ENCODE peak calls at places on chromosome 2, in four cellular contexts. One of them, this sample, is unnamed.

GRCh38 chr2:105969552-105969951 is 224.5 kb downstream of the UXS1 start:
- DNase-seq in HepG2: peak; percentile 14
- DNase-seq in K562: peak; percentile 21
- DNase-seq in GM12878: no peak
- DNase-seq in this sample: no peak

GRCh38 chr2:170679607-170680079 is 35.5 kb upstream of the SP5 start:
- DNase-seq in K562: peak; percentile 56
- DNase-seq in HepG2: peak; percentile 42
- DNase-seq in GM12878: no peak
- DNase-seq in this sample: no peak

GRCh38 chr2:229974271-229974670 is 52.0 kb downstream of the FBXO36 start:
- DNase-seq in HepG2: no peak
- DNase-seq in K562: peak; percentile 15
- DNase-seq in GM12878: no peak
- DNase-seq in this sample: peak; percentile 13

GRCh38 chr2:119407430-119408220 is 24.0 kb upstream of the TMEM37 start:
- DNase-seq in K562: peak; percentile 71
- DNase-seq in GM12878: peak; percentile 32
- DNase-seq in HepG2: peak; percentile 73
- DNase-seq in this sample: peak; percentile 54

GRCh38 chr2:47093626-47094025 is 61.5 kb downstream of the STPG4 start:
- DNase-seq in HepG2: no peak
- DNase-seq in GM12878: no peak
- DNase-seq in K562: no peak
- DNase-seq in this sample: no peak

GRCh38 chr2:32039447-32040219 is at the start of gene DPY30:
- DNase-seq in GM12878: peak; percentile 62
- DNase-seq in K562: peak; percentile 97
- DNase-seq in HepG2: peak; percentile 91
- DNase-seq in this sample: peak; percentile 97

GRCh38 chr2:199458806-199459285 is 1.1 kb upstream of the SATB2 start:
- DNase-seq in HepG2: no peak
- DNase-seq in K562: no peak
- DNase-seq in GM12878: no peak
- DNase-seq in this sample: no peak

GRCh38 chr2:216903470-216903869 is 43.6 kb upstream of the TNP1 start:
- DNase-seq in HepG2: no peak
- DNase-seq in GM12878: no peak
- DNase-seq in K562: no peak
- DNase-seq in this sample: no peak

GRCh38 chr2:113255140-113256070 is 23.3 kb downstream of the PAX8 start:
- DNase-seq in HepG2: no peak
- DNase-seq in GM12878: no peak
- DNase-seq in K562: no peak
- DNase-seq in this sample: no peak

GRCh38 chr2:239700946-239701345 is 300.1 kb upstream of the HDAC4 start:
- DNase-seq in HepG2: no peak
- DNase-seq in GM12878: no peak
- DNase-seq in K562: no peak
- DNase-seq in this sample: no peak
- TF ChIP-seq POLR2AphosphoS2 in HepG2: no peak
- TF ChIP-seq POLR2AphosphoS2 in GM12878: no peak
- TF ChIP-seq POLR2AphosphoS2 in K562: no peak
- TF ChIP-seq POLR2AphosphoS2 in this sample: no peak

GRCh38 chr2:41907141-41907540 is 140.7 kb upstream of the PKDCC start:
- DNase-seq in HepG2: no peak
- DNase-seq in K562: no peak
- DNase-seq in GM12878: no peak
- DNase-seq in this sample: no peak

GRCh38 chr2:41903746-41904145 is 144.1 kb upstream of the PKDCC start:
- DNase-seq in HepG2: no peak
- DNase-seq in GM12878: no peak
- DNase-seq in K562: no peak
- DNase-seq in this sample: no peak

GRCh38 chr2:41904459-41904858 is 143.4 kb upstream of the PKDCC start:
- DNase-seq in GM12878: no peak
- DNase-seq in K562: no peak
- DNase-seq in HepG2: no peak
- DNase-seq in this sample: no peak

GRCh38 chr2:41906325-41906700 is 141.5 kb upstream of the PKDCC start:
- DNase-seq in K562: no peak
- DNase-seq in HepG2: no peak
- DNase-seq in GM12878: no peak
- DNase-seq in this sample: no peak

DNA sequence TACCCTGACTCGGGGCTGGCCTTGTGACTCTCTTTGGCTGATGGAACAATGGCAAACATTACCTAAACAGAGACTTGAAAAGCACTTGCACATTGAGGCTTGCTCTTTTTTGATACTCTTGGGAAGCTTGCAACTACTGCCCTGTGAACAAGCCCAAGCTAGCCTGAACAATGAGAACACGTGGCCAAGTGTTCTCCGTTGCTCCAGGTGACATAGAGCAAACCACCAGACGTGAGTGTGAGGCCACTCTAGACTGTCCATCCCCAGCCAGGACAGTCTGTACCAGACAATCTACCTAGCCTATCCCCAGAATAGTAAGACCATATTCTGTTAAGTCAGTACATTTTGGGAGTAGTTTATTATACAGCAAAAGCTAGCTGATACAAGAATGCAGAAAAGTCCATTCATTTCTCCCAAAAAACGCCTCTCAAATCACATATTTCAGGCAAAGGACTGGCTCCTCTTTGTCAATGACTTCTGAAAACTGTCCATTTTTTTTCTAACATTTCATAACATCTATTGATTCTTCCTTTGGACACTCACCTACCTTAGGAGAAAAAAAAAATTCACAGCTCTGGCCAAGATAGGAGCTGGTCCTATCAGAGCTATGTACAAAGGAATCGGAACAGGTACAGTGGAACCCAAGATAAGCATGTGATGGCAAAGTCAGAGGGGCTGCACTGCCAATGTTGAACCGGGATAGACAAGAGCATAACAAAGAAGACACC is 142.1 kb upstream of the PKDCC start:
- DNase-seq in HepG2: no peak
- DNase-seq in GM12878: no peak
- DNase-seq in K562: no peak
- DNase-seq in this sample: no peak
- TF ChIP-seq POLR2AphosphoS2 in HepG2: no peak
- TF ChIP-seq POLR2AphosphoS2 in GM12878: no peak
- TF ChIP-seq POLR2AphosphoS2 in K562: no peak
- TF ChIP-seq POLR2AphosphoS2 in this sample: no peak

DNA sequence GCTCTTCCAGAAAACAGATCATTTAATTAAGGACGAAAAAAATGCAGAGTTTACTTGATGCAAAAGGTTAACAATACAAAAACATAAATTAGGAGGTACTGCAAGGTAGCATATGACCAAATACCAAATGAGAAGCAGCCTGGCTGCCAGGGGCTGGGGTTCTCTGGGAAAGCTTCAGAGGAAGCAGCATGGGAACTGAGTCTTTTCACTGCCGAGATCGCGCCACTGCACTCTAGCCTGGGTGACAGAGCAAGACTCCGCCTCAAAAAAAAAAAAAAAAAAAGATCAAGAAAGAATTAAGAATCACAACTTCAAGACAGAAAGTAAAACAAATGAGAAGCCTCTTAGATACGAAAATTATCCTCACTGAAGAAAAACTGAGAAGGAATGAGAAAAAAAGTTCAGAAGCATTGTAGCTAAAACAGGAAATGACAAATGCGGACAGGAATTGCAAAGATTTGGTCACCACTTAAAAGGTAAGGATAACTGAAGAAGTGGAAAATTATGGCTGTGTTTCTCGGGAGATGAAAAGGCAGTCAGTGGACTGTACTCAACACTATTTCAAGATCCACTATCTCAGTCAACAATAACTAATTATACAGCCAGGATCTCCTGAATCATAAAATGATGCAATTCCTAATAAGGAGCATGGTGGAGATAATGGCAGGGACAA is 4.3 kb downstream of the SEPTIN10 start:
- DNase-seq in HepG2: no peak
- DNase-seq in K562: no peak
- DNase-seq in GM12878: no peak
- DNase-seq in this sample: peak; percentile 40
- TF ChIP-seq POLR2AphosphoS2 in HepG2: no peak
- TF ChIP-seq POLR2AphosphoS2 in K562: no peak
- TF ChIP-seq POLR2AphosphoS2 in GM12878: no peak
- TF ChIP-seq POLR2AphosphoS2 in this sample: no peak

GRCh38 chr2:68767996-68768395 is 33.4 kb downstream of the ARHGAP25 start:
- DNase-seq in HepG2: no peak
- DNase-seq in GM12878: no peak
- DNase-seq in K562: no peak
- DNase-seq in this sample: no peak
- TF ChIP-seq POLR2AphosphoS2 in HepG2: no peak
- TF ChIP-seq POLR2AphosphoS2 in GM12878: no peak
- TF ChIP-seq POLR2AphosphoS2 in K562: no peak
- TF ChIP-seq POLR2AphosphoS2 in this sample: no peak

This sample was measured in A549.